ENCODE peak calls at places on chromosomes 11 and 22, in six cellular contexts. C is uterus, X is A549, D is heart left ventricle, P is ovary, Y is IMR-90. L is an unnamed sample.

GRCh38 chr11:134819026-134819425 is 407.0 kb upstream of the B3GAT1 start:
- DNase-seq in Y (no peak), D (no peak), X (no peak), C (no peak), P (no peak), L (no peak)

GRCh38 chr11:86940122-86940777 is 14.9 kb downstream of the FZD4 start:
- DNase-seq in X (no peak), P (peak), Y (peak), C (peak), D (peak), L (peak)

GRCh38 chr11:12845739-12846358 is 163.3 kb upstream of the RASSF10 start:
- DNase-seq in Y (peak), D (peak), C (no peak), X (peak), P (peak), L (peak)

GRCh38 chr11:43737194-43737575 is 56.6 kb downstream of the HSD17B12 start:
- DNase-seq in D (no peak), P (no peak), C (no peak), X (no peak), Y (no peak), L (no peak)

GRCh38 chr11:100890779-100891178 is 203.7 kb downstream of the ARHGAP42 start:
- DNase-seq in P (no peak), X (no peak), C (no peak), Y (peak), D (no peak), L (no peak)

GRCh38 chr22:19490628-19491230 is 11.0 kb downstream of the CDC45 start:
- DNase-seq in Y (no peak), X (no peak), D (no peak), C (no peak), P (no peak), L (no peak)

GRCh38 chr11:3709977-3710376 is 38.8 kb upstream of the CHRNA10 start:
- DNase-seq in Y (peak), C (no peak), D (no peak), X (no peak), P (no peak), L (no peak)

GRCh38 chr11:86041975-86042378 is 26.9 kb downstream of the PICALM start:
- DNase-seq in X (peak), Y (peak), C (peak), D (peak), P (peak), L (peak)

GRCh38 chr22:49136816-49137180 is 690.9 kb downstream of the BRD1 start:
- DNase-seq in D (no peak), Y (no peak), X (no peak), P (no peak), C (no peak), L (no peak)

GRCh38 chr11:77095551-77096490 is 6.8 kb upstream of the OMP start:
- DNase-seq in P (no peak), D (peak), X (no peak), C (no peak), Y (no peak), L (peak)

GRCh38 chr11:76588455-76589325 is 81.9 kb downstream of the LRRC32 start:
- DNase-seq in X (no peak), C (peak), D (peak), P (no peak), Y (peak), L (peak)

GRCh38 chr22:19057999-19058491 is 64.2 kb downstream of the DGCR2 start:
- DNase-seq in D (no peak), X (no peak), P (no peak), Y (no peak), C (no peak), L (peak)

GRCh38 chr22:30202531-30203006 is 44.0 kb downstream of the LIF start:
- DNase-seq in X (no peak), Y (peak), P (peak), D (no peak), C (peak), L (no peak)

GRCh38 chr22:24247564-24248344 is 2.9 kb upstream of the GGT5 start:
- DNase-seq in P (peak), X (peak), Y (peak), D (peak), C (peak), L (peak)

DNA sequence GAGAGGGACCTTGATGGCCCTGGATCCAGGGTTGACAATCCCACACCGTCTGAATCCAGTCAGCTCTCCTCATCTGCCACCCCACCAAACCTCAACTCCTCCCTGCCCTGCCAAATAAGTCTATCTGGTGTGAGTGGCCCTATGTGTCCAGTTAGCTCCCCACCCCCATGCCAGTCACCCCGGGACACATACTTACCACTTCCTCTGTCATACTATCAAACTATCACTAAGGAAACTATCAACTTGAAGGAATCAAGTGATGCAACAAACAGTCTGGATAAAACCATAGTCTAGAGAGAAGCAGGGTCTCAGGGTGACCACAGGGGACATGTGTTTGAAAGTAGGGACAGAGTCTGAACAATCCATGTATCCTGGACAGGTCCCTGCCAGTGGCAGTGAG is 13.2 kb upstream of the CSF2RB start:
- DNase-seq in C (no peak), X (no peak), P (no peak), Y (no peak), D (no peak), L (no peak)
- TF ChIP-seq POLR2A in C (no peak), X (no peak), P (no peak), Y (no peak), D (no peak), L (no peak)

GRCh38 chr11:117930668-117931330 is 1.6 kb upstream of the TMPRSS13 start:
- DNase-seq in X (no peak), P (no peak), D (no peak), C (no peak), Y (no peak), L (no peak)
- H3K27ac ChIP-seq in X (no peak), P (no peak), D (no peak), C (no peak), Y (no peak), L (no peak)

GRCh38 chr22:46072981-46073682 is 77.2 kb upstream of the PPARA start:
- DNase-seq in C (peak), X (no peak), P (peak), D (no peak), Y (no peak), L (peak)

GRCh38 chr22:46072030-46072881 is 78.1 kb upstream of the PPARA start:
- DNase-seq in X (no peak), C (peak), Y (peak), D (peak), P (no peak), L (peak)

GRCh38 chr22:46074771-46075551 is 75.4 kb upstream of the PPARA start:
- DNase-seq in Y (no peak), P (no peak), D (peak), C (peak), X (no peak), L (peak)

GRCh38 chr22:46075764-46076531 is 74.4 kb upstream of the PPARA start:
- DNase-seq in X (no peak), D (peak), Y (no peak), P (no peak), C (peak), L (peak)

GRCh38 chr22:46073683-46074504 is 76.4 kb upstream of the PPARA start:
- DNase-seq in P (no peak), C (peak), Y (peak), D (peak), X (no peak), L (peak)
- TF ChIP-seq POLR2A in P (no peak), C (no peak), Y (peak), D (no peak), X (no peak), L (peak)

GRCh38 chr11:17743808-17744119 is 9.2 kb downstream of the KCNC1 start:
- DNase-seq in X (no peak), C (no peak), D (no peak), P (no peak), Y (peak), L (peak)

GRCh38 chr11:17741487-17741886 is 6.9 kb downstream of the KCNC1 start:
- DNase-seq in D (no peak), X (no peak), Y (no peak), P (no peak), C (no peak), L (peak)

GRCh38 chr11:17740649-17741235 is 6.2 kb downstream of the KCNC1 start:
- DNase-seq in D (no peak), Y (no peak), X (no peak), P (no peak), C (no peak), L (peak)

GRCh38 chr11:17743026-17743807 is 8.6 kb downstream of the KCNC1 start:
- DNase-seq in P (no peak), D (no peak), C (no peak), Y (no peak), X (no peak), L (no peak)

DNA sequence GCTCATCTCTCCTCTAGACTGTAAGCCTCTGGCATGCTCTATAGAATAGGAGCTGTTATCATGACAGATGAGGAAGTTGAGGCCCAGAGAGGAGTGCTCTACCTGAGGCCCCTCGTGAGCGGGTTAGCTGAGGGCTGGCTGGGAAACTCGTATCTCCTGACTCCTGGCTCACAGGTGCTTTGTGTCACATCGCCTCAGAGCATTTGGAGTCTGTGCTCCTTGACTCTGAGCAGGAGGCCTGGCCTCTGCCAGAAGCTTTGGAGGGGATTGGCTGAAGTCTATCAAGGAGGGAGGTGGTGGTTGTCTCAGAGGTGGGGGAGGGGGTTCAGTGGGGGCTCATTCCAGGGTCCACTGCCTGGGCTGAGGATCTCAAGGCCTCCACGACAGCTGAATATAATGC is 7.4 kb downstream of the KCNC1 start:
- DNase-seq in P (no peak), X (no peak), Y (no peak), D (no peak), C (no peak), L (peak)
- H3K27ac ChIP-seq in P (no peak), X (no peak), Y (no peak), D (no peak), C (no peak), L (no peak)

L was measured in sigmoid colon.